ENCODE peak calls at places on chromosomes 2 and 18, in seven cellular contexts. One of them, this sample, is unnamed.

GRCh38 chr2:120225549-120226065 is 2.4 kb upstream of the TMEM185B start:
- DNase-seq in coronary artery: no peak
- DNase-seq in AG09319: no peak
- DNase-seq in iPS-NIHi11: no peak
- DNase-seq in brain pericyte: no peak
- DNase-seq in foreskin keratinocyte: no peak
- DNase-seq in mesothelial cell of epicardium: no peak
- DNase-seq in this sample: peak

GRCh38 chr2:95297639-95298395 is 670 bp downstream of the KCNIP3 start:
- DNase-seq in coronary artery: no peak
- DNase-seq in AG09319: no peak
- DNase-seq in iPS-NIHi11: no peak
- DNase-seq in brain pericyte: no peak
- DNase-seq in foreskin keratinocyte: no peak
- DNase-seq in mesothelial cell of epicardium: no peak
- DNase-seq in this sample: no peak

GRCh38 chr2:165011199-165011598 is 55.9 kb upstream of the SLC38A11 start:
- DNase-seq in coronary artery: no peak
- DNase-seq in AG09319: no peak
- DNase-seq in iPS-NIHi11: no peak
- DNase-seq in brain pericyte: no peak
- DNase-seq in foreskin keratinocyte: peak
- DNase-seq in mesothelial cell of epicardium: no peak
- DNase-seq in this sample: no peak

GRCh38 chr18:54608008-54608642 is 17.1 kb downstream of the DYNAP start:
- DNase-seq in coronary artery: no peak
- DNase-seq in AG09319: peak
- DNase-seq in iPS-NIHi11: no peak
- DNase-seq in brain pericyte: peak
- DNase-seq in foreskin keratinocyte: peak
- DNase-seq in mesothelial cell of epicardium: no peak
- DNase-seq in this sample: no peak

GRCh38 chr2:7379799-7380198 is 462.6 kb downstream of the RNF144A start:
- DNase-seq in coronary artery: no peak
- DNase-seq in AG09319: no peak
- DNase-seq in iPS-NIHi11: no peak
- DNase-seq in brain pericyte: no peak
- DNase-seq in foreskin keratinocyte: no peak
- DNase-seq in mesothelial cell of epicardium: no peak
- DNase-seq in this sample: no peak

GRCh38 chr2:18745431-18746272 is 156.3 kb upstream of the NT5C1B start:
- DNase-seq in coronary artery: no peak
- DNase-seq in AG09319: no peak
- DNase-seq in iPS-NIHi11: no peak
- DNase-seq in brain pericyte: no peak
- DNase-seq in foreskin keratinocyte: no peak
- DNase-seq in mesothelial cell of epicardium: no peak
- DNase-seq in this sample: no peak

GRCh38 chr18:35024196-35024595 is 17.0 kb upstream of the MAPRE2 start:
- DNase-seq in coronary artery: no peak
- DNase-seq in AG09319: no peak
- DNase-seq in iPS-NIHi11: no peak
- DNase-seq in brain pericyte: no peak
- DNase-seq in foreskin keratinocyte: no peak
- DNase-seq in mesothelial cell of epicardium: no peak
- DNase-seq in this sample: no peak

GRCh38 chr2:179963626-179964025 is 43.5 kb downstream of the CWC22 start:
- DNase-seq in coronary artery: no peak
- DNase-seq in AG09319: peak
- DNase-seq in iPS-NIHi11: no peak
- DNase-seq in brain pericyte: peak
- DNase-seq in foreskin keratinocyte: peak
- DNase-seq in mesothelial cell of epicardium: no peak
- DNase-seq in this sample: no peak

GRCh38 chr18:3093624-3094354 is 80.8 kb upstream of the LPIN2 start:
- DNase-seq in coronary artery: no peak
- DNase-seq in AG09319: no peak
- DNase-seq in iPS-NIHi11: no peak
- DNase-seq in brain pericyte: no peak
- DNase-seq in foreskin keratinocyte: no peak
- DNase-seq in mesothelial cell of epicardium: no peak
- DNase-seq in this sample: no peak

GRCh38 chr2:85888020-85888744 is 608 bp downstream of the ST3GAL5 start:
- DNase-seq in coronary artery: no peak
- DNase-seq in AG09319: no peak
- DNase-seq in iPS-NIHi11: no peak
- DNase-seq in brain pericyte: no peak
- DNase-seq in foreskin keratinocyte: no peak
- DNase-seq in mesothelial cell of epicardium: peak
- DNase-seq in this sample: no peak

GRCh38 chr18:70132999-70133398 is 72.5 kb downstream of the RTTN start:
- DNase-seq in coronary artery: no peak
- DNase-seq in AG09319: peak
- DNase-seq in iPS-NIHi11: no peak
- DNase-seq in brain pericyte: peak
- DNase-seq in foreskin keratinocyte: peak
- DNase-seq in mesothelial cell of epicardium: no peak
- DNase-seq in this sample: no peak

GRCh38 chr18:79644006-79644665 is 35.5 kb upstream of the CTDP1 start:
- DNase-seq in coronary artery: no peak
- DNase-seq in AG09319: no peak
- DNase-seq in iPS-NIHi11: peak
- DNase-seq in brain pericyte: peak
- DNase-seq in foreskin keratinocyte: peak
- DNase-seq in mesothelial cell of epicardium: peak
- DNase-seq in this sample: peak